ENCODE peak calls at places on chromosomes 11 and 22, in eight cellular contexts. L, I, E, R, X, K, F and B are unnamed samples.

GRCh38 chr22:48748113-48748859 is 1079.4 kb downstream of the BRD1 start:
- DNase-seq in L (no peak), I (no peak), E (no peak), R (no peak), X (no peak), K (no peak), F (no peak), B (no peak)

GRCh38 chr11:66335531-66336233 is 552 bp downstream of the RIN1 start:
- DNase-seq in L (no peak), I (peak; percentile 69), E (no peak), R (no peak), X (no peak), K (peak; percentile 11), F (no peak), B (no peak)

GRCh38 chr11:59965424-59965823 is 1.6 kb downstream of the OOSP4A start:
- DNase-seq in L (no peak), I (no peak), E (no peak), R (no peak), X (no peak), K (no peak), F (no peak), B (no peak)

GRCh38 chr22:20751185-20751851 is 22.6 kb upstream of the SERPIND1 start:
- DNase-seq in L (no peak), I (no peak), E (no peak), R (no peak), X (no peak), K (no peak), F (no peak), B (no peak)

GRCh38 chr11:65584102-65584501 is 8.2 kb downstream of the EHBP1L1 start:
- DNase-seq in L (no peak), I (no peak), E (peak; percentile 33), R (no peak), X (no peak), K (no peak), F (no peak), B (no peak)

GRCh38 chr11:82701847-82702520 is 31.7 kb downstream of the FAM181B start:
- DNase-seq in L (no peak), I (peak; percentile 42), E (no peak), R (no peak), X (no peak), K (peak; percentile 48), F (no peak), B (no peak)

GRCh38 chr11:60834742-60835141 is 7.2 kb upstream of the CCDC86 start:
- DNase-seq in L (no peak), I (no peak), E (no peak), R (no peak), X (no peak), K (no peak), F (no peak), B (no peak)

GRCh38 chr11:63769044-63769718 is 606 bp upstream of the ZFTA start:
- DNase-seq in L (peak; percentile 72), I (peak; percentile 27), E (peak; percentile 68), R (peak; percentile 77), X (no peak), K (peak; percentile 29), F (no peak), B (peak; percentile 27)

GRCh38 chr22:17411213-17411612 is 42.0 kb downstream of the CECR2 start:
- DNase-seq in L (no peak), I (no peak), E (no peak), R (no peak), X (no peak), K (no peak), F (no peak), B (no peak)

GRCh38 chr22:28920757-28921584 is 37.6 kb downstream of the ZNRF3 start:
- DNase-seq in L (no peak), I (no peak), E (no peak), R (peak; percentile 41), X (no peak), K (no peak), F (no peak), B (no peak)

GRCh38 chr22:17920145-17920605 is 104.2 kb downstream of the MICAL3 start:
- DNase-seq in L (no peak), I (peak; percentile 20), E (peak; percentile 64), R (no peak), X (peak; percentile 59), K (peak; percentile 76), F (no peak), B (no peak)

GRCh38 chr22:22026157-22026831 is 43.7 kb upstream of the TOP3B start:
- DNase-seq in L (no peak), I (no peak), E (no peak), R (peak; percentile 82), X (no peak), K (no peak), F (no peak), B (no peak)

GRCh38 chr11:18071098-18071705 is 25.1 kb upstream of the TPH1 start:
- DNase-seq in L (no peak), I (no peak), E (no peak), R (no peak), X (no peak), K (no peak), F (no peak), B (no peak)

GRCh38 chr11:2101171-2101675 is 38.0 kb downstream of the IGF2 start:
- DNase-seq in L (peak; percentile 54), I (no peak), E (no peak), R (no peak), X (no peak), K (no peak), F (no peak), B (no peak)

DNA sequence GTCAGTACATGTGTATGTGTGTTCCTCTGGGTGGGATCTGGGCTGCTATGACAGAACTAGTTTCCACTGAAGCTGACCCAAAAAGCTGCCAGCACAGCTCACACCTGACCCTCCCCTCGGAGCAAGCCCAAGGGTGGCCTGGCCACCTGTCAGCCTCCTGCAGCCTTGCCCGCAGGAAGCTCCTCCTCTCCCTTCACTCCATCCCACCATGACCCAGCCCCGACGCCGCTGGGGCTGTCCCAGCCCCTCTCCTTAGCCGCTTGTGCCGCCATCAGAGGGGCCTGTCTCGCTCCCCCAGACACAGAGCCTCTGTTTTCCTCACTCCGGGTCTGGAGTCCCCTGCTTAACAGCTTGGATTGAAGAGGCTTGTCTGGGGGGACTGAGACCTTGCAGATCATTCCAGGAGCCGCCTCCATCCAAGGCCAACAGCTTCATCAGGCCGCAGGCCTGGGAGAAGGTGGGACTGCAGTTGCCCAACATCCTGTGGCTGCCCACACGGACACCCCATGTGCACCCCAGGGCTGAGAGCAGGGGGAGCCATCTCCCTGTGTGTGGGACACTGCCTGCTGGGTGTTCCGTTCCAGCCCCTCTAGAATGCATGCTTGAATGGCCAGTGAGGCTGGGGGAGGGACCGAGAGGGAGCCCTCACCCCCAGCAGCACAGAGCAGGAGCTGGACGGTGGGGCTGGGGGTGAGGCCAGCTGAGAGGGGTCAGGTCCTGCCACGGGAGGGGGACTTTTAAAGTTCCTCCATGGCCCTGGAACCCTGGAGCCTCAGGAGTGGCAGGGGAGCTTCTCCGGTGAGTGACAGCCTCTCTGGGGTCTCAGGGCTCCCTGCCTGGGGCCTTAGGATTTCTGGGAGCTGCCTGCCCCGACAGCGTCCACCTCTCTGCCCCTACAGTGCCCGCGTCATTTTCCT is 696 bp downstream of the MRGPRF start:
- DNase-seq in L (no peak), I (peak; percentile 56), E (peak; percentile 65), R (no peak), X (no peak), K (no peak), F (no peak), B (no peak)
- TF ChIP-seq CTCF in L (no peak), I (no peak), E (no peak), R (no peak), X (no peak), K (no peak), F (no peak), B (no peak)

DNA sequence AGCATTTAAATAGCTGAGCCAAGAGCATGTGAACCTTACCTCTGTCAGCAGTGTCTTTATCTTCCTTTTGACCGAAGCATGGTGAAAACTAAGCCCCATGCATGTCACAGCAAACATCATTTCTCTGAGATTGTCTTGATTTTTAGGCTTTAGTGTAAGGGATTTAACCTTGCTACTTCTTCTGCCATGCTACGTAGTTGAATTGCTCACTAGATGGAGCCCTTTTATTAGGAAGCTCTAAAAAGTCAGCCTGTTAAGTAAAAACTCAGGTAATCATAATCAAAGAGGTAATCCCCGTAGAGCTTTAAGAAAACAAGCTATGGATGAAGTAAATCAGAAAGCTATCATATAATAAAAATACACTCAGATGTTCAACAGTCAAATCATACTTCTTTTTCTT is 149.5 kb downstream of the PGR start:
- DNase-seq in L (no peak), I (peak; percentile 23), E (no peak), R (no peak), X (no peak), K (peak; percentile 42), F (no peak), B (no peak)
- TF ChIP-seq CTCF in L (peak; percentile 49), I (peak; percentile 48), E (peak; percentile 38), R (peak; percentile 3), X (no peak), K (peak; percentile 12), F (no peak), B (no peak)

GRCh38 chr22:32520612-32521011 is 46.0 kb downstream of the FBXO7 start:
- DNase-seq in L (no peak), I (no peak), E (no peak), R (no peak), X (no peak), K (no peak), F (no peak), B (no peak)

GRCh38 chr22:32518351-32518750 is 43.7 kb downstream of the FBXO7 start:
- DNase-seq in L (no peak), I (peak; percentile 57), E (no peak), R (no peak), X (no peak), K (no peak), F (no peak), B (no peak)

GRCh38 chr22:32517488-32517887 is 42.9 kb downstream of the FBXO7 start:
- DNase-seq in L (no peak), I (no peak), E (no peak), R (no peak), X (no peak), K (no peak), F (no peak), B (no peak)

GRCh38 chr22:32517921-32518320 is 43.3 kb downstream of the FBXO7 start:
- DNase-seq in L (no peak), I (no peak), E (no peak), R (no peak), X (no peak), K (no peak), F (no peak), B (no peak)

GRCh38 chr22:32518848-32519247 is 44.2 kb downstream of the FBXO7 start:
- DNase-seq in L (no peak), I (no peak), E (no peak), R (no peak), X (no peak), K (no peak), F (no peak), B (no peak)
- TF ChIP-seq CTCF in L (peak; percentile 43), I (peak; percentile 43), E (no peak), R (peak; percentile 17), X (no peak), K (peak; percentile 23), F (peak; percentile 24), B (no peak)

GRCh38 chr11:115591380-115591779 is 87.2 kb upstream of the CADM1 start:
- DNase-seq in L (no peak), I (no peak), E (no peak), R (no peak), X (no peak), K (no peak), F (no peak), B (no peak)

GRCh38 chr11:115587718-115588342 is 83.6 kb upstream of the CADM1 start:
- DNase-seq in L (no peak), I (no peak), E (no peak), R (no peak), X (no peak), K (no peak), F (no peak), B (no peak)

GRCh38 chr11:115585361-115586024 is 81.3 kb upstream of the CADM1 start:
- DNase-seq in L (no peak), I (no peak), E (no peak), R (peak; percentile 68), X (no peak), K (no peak), F (no peak), B (no peak)

GRCh38 chr11:115590254-115590653 is 86.0 kb upstream of the CADM1 start:
- DNase-seq in L (no peak), I (no peak), E (no peak), R (no peak), X (no peak), K (no peak), F (no peak), B (no peak)
- TF ChIP-seq CTCF in L (no peak), I (no peak), E (no peak), R (no peak), X (no peak), K (no peak), F (no peak), B (no peak)